ENCODE peak calls at places on chromosomes 6 and 20, in ten cellular contexts. N, D, R, O, M, E, P, F, Q and X are unnamed samples.

GRCh38 chr6:169169375-169169774 is 84.3 kb downstream of the THBS2 start:
- DNase-seq in O (no peak), F (no peak), Q (peak; percentile 28), M (no peak), N (no peak), R (no peak), E (no peak), P (peak; percentile 21), D (no peak), X (no peak)

GRCh38 chr6:144365176-144365710 is 80.1 kb downstream of the UTRN start:
- DNase-seq in R (no peak), N (no peak), E (no peak), O (no peak), Q (no peak), D (no peak), F (no peak), P (no peak), M (no peak), X (no peak)

GRCh38 chr6:108921547-108922331 is 73.5 kb downstream of the ARMC2 start:
- DNase-seq in N (no peak), D (no peak), R (no peak), Q (no peak), O (no peak), F (no peak), M (peak; percentile 49), E (no peak), P (no peak), X (no peak)

GRCh38 chr6:135851442-135852271 is at the start of gene PDE7B:
- DNase-seq in Q (no peak), O (peak; percentile 55), R (peak; percentile 69), D (peak; percentile 79), E (peak; percentile 87), F (peak; percentile 87), P (peak; percentile 77), M (peak; percentile 74), N (peak; percentile 65), X (peak; percentile 58)

GRCh38 chr6:139081485-139081884 is 52.9 kb downstream of the ABRACL start:
- DNase-seq in O (no peak), E (no peak), Q (no peak), N (no peak), M (no peak), R (no peak), F (no peak), D (no peak), P (no peak), X (no peak)

GRCh38 chr20:44070139-44070900 is 116.7 kb downstream of the JPH2 start:
- DNase-seq in P (peak; percentile 23), O (peak; percentile 27), R (no peak), M (no peak), D (no peak), E (no peak), N (no peak), F (no peak), Q (no peak), X (no peak)

GRCh38 chr6:42028234-42029061 is 21.9 kb upstream of the TAF8 start:
- DNase-seq in O (no peak), Q (no peak), F (no peak), P (no peak), N (no peak), D (no peak), R (no peak), M (no peak), E (peak; percentile 59), X (no peak)

GRCh38 chr6:31791324-31792089 is 4.0 kb downstream of the VARS1 start:
- DNase-seq in Q (no peak), F (no peak), E (no peak), D (no peak), R (no peak), P (peak; percentile 44), M (peak; percentile 39), O (peak; percentile 82), N (no peak), X (no peak)

GRCh38 chr20:33908351-33908750 is 85.4 kb upstream of the RALY start:
- DNase-seq in F (no peak), O (no peak), P (no peak), E (no peak), Q (no peak), N (no peak), D (no peak), R (no peak), M (no peak), X (no peak)

GRCh38 chr6:80363501-80363900 is 257.0 kb downstream of the BCKDHB start:
- DNase-seq in F (no peak), Q (no peak), P (no peak), M (no peak), N (no peak), R (no peak), D (no peak), E (no peak), O (no peak), X (no peak)

GRCh38 chr20:63007722-63008488 is 1.1 kb upstream of the BHLHE23 start:
- DNase-seq in Q (no peak), R (no peak), E (no peak), D (no peak), F (no peak), M (no peak), N (no peak), P (no peak), O (no peak), X (no peak)

DNA sequence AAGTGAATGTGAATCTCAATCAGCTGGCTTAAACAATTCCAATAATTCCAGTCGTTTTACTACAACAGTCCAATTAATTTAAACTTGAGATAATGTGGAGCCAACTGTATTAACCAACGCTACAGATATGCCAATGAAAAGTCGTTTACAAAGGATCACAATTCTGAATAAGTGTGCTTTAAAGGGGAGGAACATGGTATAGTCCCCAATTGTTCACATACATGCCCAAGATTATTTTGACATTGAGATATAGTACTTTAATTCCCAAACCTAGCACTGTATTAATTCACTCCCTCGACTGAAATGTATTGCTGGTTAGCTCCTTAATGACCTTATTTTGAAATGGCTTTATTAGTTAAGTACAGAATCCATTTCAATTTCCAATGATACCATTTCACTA is 2.5 kb downstream of the AKIRIN2 start:
- DNase-seq in Q (no peak), F (no peak), N (no peak), D (no peak), R (no peak), M (no peak), E (no peak), P (no peak), O (no peak), X (no peak)
- H3K27ac ChIP-seq in Q (no peak overlapping the region), F (peak overlapping the region; percentile 99), N (no peak overlapping the region), D (peak overlapping the region; percentile 98), R (peak overlapping the region; percentile 99), M (no peak overlapping the region), E (peak overlapping the region; percentile 100), P (no peak overlapping the region), O (no peak overlapping the region), X (peak overlapping the region; percentile 99)

GRCh38 chr6:33768644-33769120 is 20.2 kb downstream of the LEMD2 start:
- DNase-seq in E (peak; percentile 78), D (peak; percentile 68), F (peak; percentile 86), N (peak; percentile 86), M (peak; percentile 88), R (peak; percentile 66), Q (peak; percentile 48), P (peak; percentile 91), O (peak; percentile 95), X (peak; percentile 83)

GRCh38 chr6:33764036-33764435 is 17.3 kb upstream of the IP6K3 start:
- DNase-seq in O (no peak), N (no peak), F (no peak), E (no peak), M (no peak), Q (no peak), R (no peak), P (no peak), D (no peak), X (no peak)

GRCh38 chr6:33769248-33769821 is 19.6 kb downstream of the LEMD2 start:
- DNase-seq in F (no peak), O (no peak), Q (no peak), D (no peak), E (no peak), P (no peak), M (no peak), R (no peak), N (no peak), X (no peak)

GRCh38 chr6:33765368-33765767 is 18.7 kb upstream of the IP6K3 start:
- DNase-seq in P (no peak), F (no peak), O (no peak), R (no peak), E (no peak), M (no peak), N (no peak), Q (no peak), D (no peak), X (no peak)

GRCh38 chr6:33766921-33767700 is 20.4 kb upstream of the IP6K3 start:
- DNase-seq in O (no peak), M (no peak), R (no peak), N (no peak), P (no peak), E (no peak), Q (no peak), F (no peak), D (no peak), X (no peak)
- H3K4me1 ChIP-seq in O (peaks cover 27% of the 10 kb centered on the region), M (peaks cover 27% of the 10 kb centered on the region), R (peaks cover 40% of the 10 kb centered on the region), N (no peaks in the 10 kb centered on the region), P (peaks cover 21% of the 10 kb centered on the region), E (peaks cover 32% of the 10 kb centered on the region), Q (peaks cover 12% of the 10 kb centered on the region), F (no peaks in the 10 kb centered on the region), D (peaks cover 19% of the 10 kb centered on the region), X (peaks cover 20% of the 10 kb centered on the region)

GRCh38 chr6:26025894-26026832 is 61.1 kb upstream of the HFE start:
- DNase-seq in N (peak; percentile 93), O (peak; percentile 90), E (peak; percentile 99), P (peak; percentile 97), M (peak; percentile 96), R (peak; percentile 91), D (peak; percentile 95), Q (peak; percentile 92), F (peak; percentile 92), X (peak; percentile 97)

GRCh38 chr6:26025047-26025893 is 62.0 kb upstream of the HFE start:
- DNase-seq in M (peak; percentile 27), O (no peak), Q (no peak), F (no peak), P (no peak), E (peak; percentile 69), N (no peak), D (peak; percentile 45), R (no peak), X (no peak)

GRCh38 chr6:26027491-26028211 is 59.6 kb upstream of the HFE start:
- DNase-seq in F (no peak), O (no peak), Q (no peak), N (no peak), D (no peak), P (no peak), M (no peak), R (no peak), E (no peak), X (no peak)

GRCh38 chr6:26028212-26028752 is 58.9 kb upstream of the HFE start:
- DNase-seq in D (no peak), F (no peak), M (no peak), Q (no peak), R (no peak), N (no peak), O (no peak), E (no peak), P (no peak), X (no peak)

GRCh38 chr6:26026833-26027490 is 60.3 kb upstream of the HFE start:
- DNase-seq in M (peak; percentile 93), E (peak; percentile 92), O (peak; percentile 93), F (peak; percentile 92), P (peak; percentile 93), R (peak; percentile 88), D (peak; percentile 94), N (peak; percentile 88), Q (peak; percentile 98), X (peak; percentile 90)
- TF ChIP-seq POLR2A in M (peak; percentile 100), E (no peak), O (peak; percentile 99), F (peak; percentile 98), P (peak; percentile 96), R (peak; percentile 92), D (peak; percentile 40), N (peak; percentile 100), Q (peak; percentile 100), X (peak; percentile 98)

GRCh38 chr20:51366155-51366886 is 176.2 kb downstream of the NFATC2 start:
- DNase-seq in D (peak; percentile 31), M (peak; percentile 43), Q (peak; percentile 37), R (peak; percentile 56), O (no peak), P (peak; percentile 39), N (peak; percentile 60), F (no peak), E (no peak), X (no peak)
- H3K27ac ChIP-seq in D (peak overlapping the region; percentile 26), M (peak overlapping the region; percentile 1), Q (peak overlapping the region; percentile 27), R (peak overlapping the region; percentile 76), O (no peak overlapping the region), P (peak overlapping the region; percentile 64), N (peak overlapping the region; percentile 61), F (no peak overlapping the region), E (peak overlapping the region; percentile 30), X (peak overlapping the region; percentile 72)